ENCODE peak calls at places on chromosome 15, in four cellular contexts. One of them, this sample, is unnamed.

GRCh38 chr15:63998489-63998888 is 47.8 kb downstream of the DAPK2 start:
- DNase-seq in globus pallidus: no peak
- DNase-seq in stimulated activated CD4-positive, alpha-beta T cell treated with anti-CD3 and anti-CD28 coated beads, Interleukin-4, amount 100 ng/mL, for 24 hours: no peak
- DNase-seq in heart right ventricle: no peak
- DNase-seq in this sample: no peak

GRCh38 chr15:42547926-42548257 is 701 bp downstream of the LRRC57 start:
- DNase-seq in globus pallidus: peak
- DNase-seq in stimulated activated CD4-positive, alpha-beta T cell treated with anti-CD3 and anti-CD28 coated beads, Interleukin-4, amount 100 ng/mL, for 24 hours: no peak
- DNase-seq in heart right ventricle: no peak
- DNase-seq in this sample: no peak

GRCh38 chr15:92226020-92226612 is 167.6 kb upstream of the ST8SIA2 start:
- DNase-seq in stimulated activated CD4-positive, alpha-beta T cell treated with anti-CD3 and anti-CD28 coated beads, Interleukin-4, amount 100 ng/mL, for 24 hours: no peak
- DNase-seq in heart right ventricle: no peak
- DNase-seq in globus pallidus: peak
- DNase-seq in this sample: no peak

GRCh38 chr15:90231028-90232017 is 2.4 kb downstream of the CIB1 start:
- DNase-seq in stimulated activated CD4-positive, alpha-beta T cell treated with anti-CD3 and anti-CD28 coated beads, Interleukin-4, amount 100 ng/mL, for 24 hours: peak
- DNase-seq in globus pallidus: no peak
- DNase-seq in heart right ventricle: no peak
- DNase-seq in this sample: no peak

GRCh38 chr15:58475573-58476524 is 44.1 kb downstream of the LIPC start:
- DNase-seq in globus pallidus: peak
- DNase-seq in heart right ventricle: no peak
- DNase-seq in stimulated activated CD4-positive, alpha-beta T cell treated with anti-CD3 and anti-CD28 coated beads, Interleukin-4, amount 100 ng/mL, for 24 hours: no peak
- DNase-seq in this sample: peak

GRCh38 chr15:91099616-91100560 is at the start of gene SV2B:
- DNase-seq in globus pallidus: no peak
- DNase-seq in stimulated activated CD4-positive, alpha-beta T cell treated with anti-CD3 and anti-CD28 coated beads, Interleukin-4, amount 100 ng/mL, for 24 hours: peak
- DNase-seq in heart right ventricle: peak
- DNase-seq in this sample: peak

GRCh38 chr15:77327844-77328529 is 91.9 kb downstream of the PEAK1 start:
- DNase-seq in stimulated activated CD4-positive, alpha-beta T cell treated with anti-CD3 and anti-CD28 coated beads, Interleukin-4, amount 100 ng/mL, for 24 hours: no peak
- DNase-seq in globus pallidus: no peak
- DNase-seq in heart right ventricle: no peak
- DNase-seq in this sample: no peak

GRCh38 chr15:89356634-89357298 is 22.1 kb upstream of the POLG start:
- DNase-seq in globus pallidus: no peak
- DNase-seq in heart right ventricle: no peak
- DNase-seq in stimulated activated CD4-positive, alpha-beta T cell treated with anti-CD3 and anti-CD28 coated beads, Interleukin-4, amount 100 ng/mL, for 24 hours: no peak
- DNase-seq in this sample: no peak

GRCh38 chr15:42359249-42359648 is at the start of gene CAPN3:
- DNase-seq in heart right ventricle: no peak
- DNase-seq in stimulated activated CD4-positive, alpha-beta T cell treated with anti-CD3 and anti-CD28 coated beads, Interleukin-4, amount 100 ng/mL, for 24 hours: no peak
- DNase-seq in globus pallidus: no peak
- DNase-seq in this sample: no peak

GRCh38 chr15:79184465-79184892 is 93.9 kb upstream of the RASGRF1 start:
- DNase-seq in globus pallidus: peak
- DNase-seq in stimulated activated CD4-positive, alpha-beta T cell treated with anti-CD3 and anti-CD28 coated beads, Interleukin-4, amount 100 ng/mL, for 24 hours: peak
- DNase-seq in heart right ventricle: peak
- DNase-seq in this sample: peak

GRCh38 chr15:51075364-51075763 is 19.3 kb downstream of the TNFAIP8L3 start:
- DNase-seq in heart right ventricle: no peak
- DNase-seq in stimulated activated CD4-positive, alpha-beta T cell treated with anti-CD3 and anti-CD28 coated beads, Interleukin-4, amount 100 ng/mL, for 24 hours: no peak
- DNase-seq in globus pallidus: peak
- DNase-seq in this sample: no peak

GRCh38 chr15:63481105-63481810 is 23.1 kb upstream of the USP3 start:
- DNase-seq in globus pallidus: no peak
- DNase-seq in heart right ventricle: no peak
- DNase-seq in stimulated activated CD4-positive, alpha-beta T cell treated with anti-CD3 and anti-CD28 coated beads, Interleukin-4, amount 100 ng/mL, for 24 hours: peak
- DNase-seq in this sample: no peak

GRCh38 chr15:24150542-24150941 is 463.4 kb upstream of the NDN start:
- DNase-seq in globus pallidus: no peak
- DNase-seq in heart right ventricle: no peak
- DNase-seq in stimulated activated CD4-positive, alpha-beta T cell treated with anti-CD3 and anti-CD28 coated beads, Interleukin-4, amount 100 ng/mL, for 24 hours: no peak
- DNase-seq in this sample: no peak

GRCh38 chr15:80514071-80514780 is 110.0 kb downstream of the ARNT2 start:
- DNase-seq in stimulated activated CD4-positive, alpha-beta T cell treated with anti-CD3 and anti-CD28 coated beads, Interleukin-4, amount 100 ng/mL, for 24 hours: no peak
- DNase-seq in heart right ventricle: no peak
- DNase-seq in globus pallidus: no peak
- DNase-seq in this sample: no peak

GRCh38 chr15:76206325-76206976 is 104.8 kb downstream of the ETFA start:
- DNase-seq in heart right ventricle: peak
- DNase-seq in globus pallidus: peak
- DNase-seq in stimulated activated CD4-positive, alpha-beta T cell treated with anti-CD3 and anti-CD28 coated beads, Interleukin-4, amount 100 ng/mL, for 24 hours: no peak
- DNase-seq in this sample: peak

GRCh38 chr15:62841891-62842559 is 200.5 kb upstream of the TPM1 start:
- DNase-seq in stimulated activated CD4-positive, alpha-beta T cell treated with anti-CD3 and anti-CD28 coated beads, Interleukin-4, amount 100 ng/mL, for 24 hours: no peak
- DNase-seq in heart right ventricle: peak
- DNase-seq in globus pallidus: no peak
- DNase-seq in this sample: no peak

GRCh38 chr15:90101130-90101968 is 919 bp downstream of the IDH2 start:
- DNase-seq in heart right ventricle: peak
- DNase-seq in globus pallidus: peak
- DNase-seq in stimulated activated CD4-positive, alpha-beta T cell treated with anti-CD3 and anti-CD28 coated beads, Interleukin-4, amount 100 ng/mL, for 24 hours: peak
- DNase-seq in this sample: peak

GRCh38 chr15:90085565-90085964 is 16.7 kb downstream of the IDH2 start:
- DNase-seq in stimulated activated CD4-positive, alpha-beta T cell treated with anti-CD3 and anti-CD28 coated beads, Interleukin-4, amount 100 ng/mL, for 24 hours: no peak
- DNase-seq in heart right ventricle: no peak
- DNase-seq in globus pallidus: no peak
- DNase-seq in this sample: no peak

GRCh38 chr15:22788004-22788403 is 1.6 kb downstream of the NIPA1 start:
- DNase-seq in heart right ventricle: no peak
- DNase-seq in stimulated activated CD4-positive, alpha-beta T cell treated with anti-CD3 and anti-CD28 coated beads, Interleukin-4, amount 100 ng/mL, for 24 hours: no peak
- DNase-seq in globus pallidus: no peak
- DNase-seq in this sample: no peak

GRCh38 chr15:94174399-94174802 is 57.0 kb upstream of the MCTP2 start:
- DNase-seq in heart right ventricle: no peak
- DNase-seq in stimulated activated CD4-positive, alpha-beta T cell treated with anti-CD3 and anti-CD28 coated beads, Interleukin-4, amount 100 ng/mL, for 24 hours: peak
- DNase-seq in globus pallidus: no peak
- DNase-seq in this sample: no peak

GRCh38 chr15:50146661-50147060 is 27.6 kb upstream of the ATP8B4 start:
- DNase-seq in stimulated activated CD4-positive, alpha-beta T cell treated with anti-CD3 and anti-CD28 coated beads, Interleukin-4, amount 100 ng/mL, for 24 hours: no peak
- DNase-seq in heart right ventricle: no peak
- DNase-seq in globus pallidus: no peak
- DNase-seq in this sample: no peak

GRCh38 chr15:93253656-93254055 is 164.6 kb upstream of the RGMA start:
- DNase-seq in globus pallidus: no peak
- DNase-seq in heart right ventricle: peak
- DNase-seq in stimulated activated CD4-positive, alpha-beta T cell treated with anti-CD3 and anti-CD28 coated beads, Interleukin-4, amount 100 ng/mL, for 24 hours: no peak
- DNase-seq in this sample: no peak

GRCh38 chr15:28918141-28918983 is 32.6 kb downstream of the APBA2 start:
- DNase-seq in heart right ventricle: no peak
- DNase-seq in globus pallidus: no peak
- DNase-seq in stimulated activated CD4-positive, alpha-beta T cell treated with anti-CD3 and anti-CD28 coated beads, Interleukin-4, amount 100 ng/mL, for 24 hours: no peak
- DNase-seq in this sample: no peak

This sample was measured in endothelial cell of umbilical vein.